ENCODE peak calls at places on chromosome 14, in nine cellular contexts. F is esophagus muscularis mucosa, V is spleen, K is transverse colon, O is GM12892, Z is SK-N-SH, T is GM23338, I is K562, P is prostate gland. A is an unnamed sample.
A peak's percentile ranks its signal among the peaks of the same experiment; 100 is the strongest.

GRCh38 chr14:97198813-97199212 is 401.6 kb downstream of the VRK1 start:
- DNase-seq in F (no peak), V (no peak), K (no peak), O (no peak), Z (no peak), T (no peak), I (peak; percentile 4), P (no peak), A (no peak)

GRCh38 chr14:105478624-105479305 is 4.1 kb downstream of the CRIP2 start:
- DNase-seq in F (no peak), V (no peak), K (no peak), O (no peak), Z (no peak), T (peak; percentile 50), I (no peak), P (no peak), A (no peak)

GRCh38 chr14:65412881-65413738 is 580 bp downstream of the FUT8 start:
- DNase-seq in F (peak; percentile 92), V (peak; percentile 95), K (peak; percentile 77), O (peak; percentile 14), Z (peak; percentile 69), T (peak; percentile 70), I (peak; percentile 54), P (peak; percentile 57), A (peak; percentile 65)

GRCh38 chr14:51458563-51458955 is 193.2 kb upstream of the FRMD6 start:
- DNase-seq in F (peak; percentile 55), V (no peak), K (no peak), O (no peak), Z (no peak), T (no peak), I (no peak), P (no peak), A (peak; percentile 64)

GRCh38 chr14:53900499-53900898 is 56.1 kb downstream of the BMP4 start:
- DNase-seq in F (no peak), V (no peak), K (peak; percentile 35), O (no peak), Z (no peak), T (no peak), I (no peak), P (no peak), A (no peak)

GRCh38 chr14:102911541-102911951 is 10.9 kb upstream of the AMN start:
- DNase-seq in F (no peak), V (peak; percentile 56), K (no peak), O (no peak), Z (peak; percentile 32), T (no peak), I (no peak), P (no peak), A (no peak)

GRCh38 chr14:54722791-54723432 is 156.0 kb downstream of the SAMD4A start:
- DNase-seq in F (no peak), V (no peak), K (no peak), O (no peak), Z (no peak), T (peak; percentile 62), I (peak; percentile 69), P (no peak), A (peak; percentile 47)

GRCh38 chr14:56248442-56248841 is 130.2 kb downstream of the PELI2 start:
- DNase-seq in F (no peak), V (no peak), K (no peak), O (no peak), Z (no peak), T (peak; percentile 50), I (no peak), P (no peak), A (no peak)

GRCh38 chr14:70152704-70153103 is 36.0 kb downstream of the SLC8A3 start:
- DNase-seq in F (no peak), V (no peak), K (no peak), O (no peak), Z (peak; percentile 57), T (no peak), I (no peak), P (no peak), A (no peak)

GRCh38 chr14:89228921-89229639 is 188.0 kb downstream of the FOXN3 start:
- DNase-seq in F (no peak), V (no peak), K (no peak), O (no peak), Z (no peak), T (no peak), I (no peak), P (no peak), A (no peak)

GRCh38 chr14:67426983-67427601 is 15.1 kb upstream of the PLEK2 start:
- DNase-seq in F (no peak), V (peak; percentile 88), K (peak; percentile 82), O (peak; percentile 77), Z (peak; percentile 85), T (peak; percentile 95), I (peak; percentile 76), P (peak; percentile 74), A (peak; percentile 67)

GRCh38 chr14:29274890-29275651 is 508.5 kb downstream of the FOXG1 start:
- DNase-seq in F (no peak), V (no peak), K (no peak), O (no peak), Z (no peak), T (no peak), I (no peak), P (no peak), A (no peak)

GRCh38 chr14:49052516-49052915 is 533.7 kb downstream of the RPS29 start:
- DNase-seq in F (no peak), V (no peak), K (no peak), O (no peak), Z (peak; percentile 1), T (no peak), I (no peak), P (no peak), A (no peak)

GRCh38 chr14:25953532-25954144 is 644.2 kb downstream of the NOVA1 start:
- DNase-seq in F (no peak), V (no peak), K (peak; percentile 40), O (no peak), Z (no peak), T (no peak), I (no peak), P (no peak), A (peak; percentile 91)

GRCh38 chr14:31265701-31266398 is 58.3 kb upstream of the HECTD1 start:
- DNase-seq in F (no peak), V (no peak), K (no peak), O (no peak), Z (no peak), T (no peak), I (peak; percentile 23), P (no peak), A (no peak)

GRCh38 chr14:67514650-67515385 is 18.3 kb upstream of the PLEKHH1 start:
- DNase-seq in F (no peak), V (peak; percentile 89), K (peak; percentile 62), O (peak; percentile 59), Z (peak; percentile 83), T (peak; percentile 66), I (peak; percentile 8), P (no peak), A (peak; percentile 15)

GRCh38 chr14:45526715-45527549 is 273.9 kb upstream of the MIS18BP1 start:
- DNase-seq in F (no peak), V (peak; percentile 56), K (no peak), O (peak; percentile 3), Z (peak; percentile 21), T (peak; percentile 85), I (peak; percentile 4), P (no peak), A (no peak)

GRCh38 chr14:71620401-71620800 is 311.8 kb upstream of the RGS6 start:
- DNase-seq in F (no peak), V (no peak), K (no peak), O (no peak), Z (no peak), T (no peak), I (no peak), P (no peak), A (peak; percentile 73)

GRCh38 chr14:100428727-100429126 is 105.6 kb downstream of the SLC25A47 start:
- DNase-seq in F (no peak), V (peak; percentile 25), K (no peak), O (no peak), Z (no peak), T (no peak), I (no peak), P (no peak), A (no peak)
- TF ChIP-seq POLR2AphosphoS5 in F (no peak), V (no peak), K (no peak), O (no peak), Z (peak; percentile 47), T (no peak), I (no peak), P (no peak), A (no peak)

DNA sequence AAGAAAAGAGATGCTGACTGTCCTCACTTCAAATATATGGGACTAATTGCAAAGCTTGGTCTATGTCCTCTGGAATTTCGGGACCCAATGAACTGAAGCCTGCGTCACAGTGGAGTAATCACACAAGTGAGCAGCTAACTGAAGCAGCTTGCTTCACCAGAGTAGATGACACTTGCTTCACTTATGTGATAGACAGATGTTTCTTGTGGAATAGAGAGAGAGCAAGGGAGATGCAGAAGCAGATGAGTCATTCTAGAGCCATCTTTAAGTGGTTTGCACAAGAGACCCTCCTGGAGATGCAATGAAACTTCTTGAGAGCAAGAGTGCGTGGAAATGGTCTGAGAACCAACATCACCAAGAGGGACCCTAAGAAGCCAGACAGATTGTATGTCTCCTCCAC is 1537.1 kb upstream of the FLRT2 start:
- DNase-seq in F (no peak), V (no peak), K (no peak), O (no peak), Z (no peak), T (no peak), I (no peak), P (no peak), A (no peak)
- TF ChIP-seq POLR2AphosphoS5 in F (no peak), V (no peak), K (no peak), O (no peak), Z (no peak), T (no peak), I (no peak), P (no peak), A (no peak)

DNA sequence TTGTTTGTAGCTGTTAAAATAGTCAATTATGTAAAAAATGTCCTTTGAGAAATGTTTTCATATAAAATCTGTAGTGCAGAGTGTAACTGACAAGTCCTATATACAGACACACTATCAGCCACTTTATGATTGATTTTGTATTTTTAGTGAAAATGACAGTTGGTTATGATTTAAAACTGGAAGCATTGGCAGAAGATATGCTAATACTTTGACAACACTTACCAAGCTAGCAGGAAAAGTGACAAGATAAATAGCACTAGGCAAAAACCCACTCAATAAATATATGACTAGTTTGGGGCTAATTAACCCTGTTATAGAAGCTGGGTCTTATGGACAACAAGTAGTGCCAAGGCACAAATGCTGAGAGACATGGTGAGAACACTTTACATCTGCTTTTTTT is 772.9 kb upstream of the NOVA1 start:
- DNase-seq in F (no peak), V (no peak), K (no peak), O (no peak), Z (no peak), T (no peak), I (no peak), P (no peak), A (no peak)
- TF ChIP-seq POLR2AphosphoS5 in F (no peak), V (no peak), K (no peak), O (no peak), Z (no peak), T (no peak), I (no peak), P (no peak), A (no peak)

DNA sequence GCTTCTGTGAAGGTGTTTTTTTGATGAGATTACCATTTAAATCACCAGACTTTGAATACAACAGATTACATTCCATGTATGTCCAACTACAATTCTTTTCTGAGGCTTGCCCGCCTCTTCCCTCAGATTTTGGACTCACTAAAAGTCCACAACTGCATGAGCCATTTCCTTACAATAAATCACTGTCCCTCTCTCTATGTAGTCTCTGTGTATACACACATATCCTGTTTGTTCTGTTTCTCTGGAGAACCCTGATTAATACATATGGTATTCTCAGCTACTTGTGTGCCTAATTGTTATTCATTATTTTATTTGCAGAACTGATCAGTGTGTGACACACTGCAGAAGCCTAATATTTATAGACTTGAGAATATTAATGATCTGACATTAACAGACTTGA is 2.4 kb upstream of the MIPOL1 start:
- DNase-seq in F (no peak), V (no peak), K (no peak), O (no peak), Z (no peak), T (no peak), I (no peak), P (no peak), A (peak; percentile 91)
- TF ChIP-seq POLR2AphosphoS5 in F (no peak), V (no peak), K (no peak), O (no peak), Z (no peak), T (no peak), I (no peak), P (peak; percentile 25), A (peak; percentile 50)

A was measured in endothelial cell of umbilical vein.